ENCODE peak calls at places on chromosomes 16 and 17, in four cellular contexts. C, F, G and A are unnamed samples.

GRCh38 chr17:42241871-42242270 is 34.3 kb downstream of the STAT5B start:
- DNase-seq in C (no peak), F (no peak), G (no peak), A (no peak)

GRCh38 chr16:55512941-55513340 is 4.1 kb downstream of the LPCAT2 start:
- DNase-seq in C (no peak), F (no peak), G (no peak), A (no peak)

GRCh38 chr16:27698266-27698665 is 148.3 kb downstream of the KATNIP start:
- DNase-seq in C (peak; percentile 60), F (peak; percentile 61), G (no peak), A (peak; percentile 91)

GRCh38 chr17:47315451-47316266 is 8.1 kb upstream of the EFCAB13 start:
- DNase-seq in C (peak; percentile 73), F (no peak), G (no peak), A (peak; percentile 73)

GRCh38 chr17:19017401-19017800 is 12.8 kb upstream of the FAM83G start:
- DNase-seq in C (no peak), F (no peak), G (no peak), A (no peak)

GRCh38 chr16:71473891-71474290 is 11.8 kb upstream of the ZNF23 start:
- DNase-seq in C (no peak), F (no peak), G (no peak), A (no peak)

GRCh38 chr17:79761894-79762570 is 15.9 kb upstream of the CBX2 start:
- DNase-seq in C (no peak), F (peak; percentile 31), G (no peak), A (no peak)

GRCh38 chr17:82328141-82328993 is 5.2 kb downstream of the SECTM1 start:
- DNase-seq in C (no peak), F (peak; percentile 93), G (no peak), A (no peak)

GRCh38 chr16:23131436-23131835 is 17.8 kb downstream of the USP31 start:
- DNase-seq in C (no peak), F (no peak), G (no peak), A (no peak)

GRCh38 chr17:44002141-44002848 is 2.1 kb upstream of the NAGS start:
- DNase-seq in C (no peak), F (no peak), G (no peak), A (no peak)

GRCh38 chr17:59796785-59797205 is 89.3 kb downstream of the VMP1 start:
- DNase-seq in C (no peak), F (no peak), G (no peak), A (no peak)

GRCh38 chr16:55367796-55368195 is 43.8 kb downstream of the IRX6 start:
- DNase-seq in C (no peak), F (no peak), G (no peak), A (no peak)

GRCh38 chr17:68693466-68693865 is 92.3 kb upstream of the FAM20A start:
- DNase-seq in C (no peak), F (no peak), G (no peak), A (no peak)

GRCh38 chr16:6687593-6687992 is 645.1 kb upstream of the RBFOX1 start:
- DNase-seq in C (no peak), F (no peak), G (no peak), A (no peak)

GRCh38 chr17:5078106-5079028 is at the start of gene ZFP3:
- DNase-seq in C (peak; percentile 29), F (peak; percentile 93), G (peak; percentile 65), A (peak; percentile 75)

GRCh38 chr16:27285676-27286196 is 17.2 kb upstream of the NSMCE1 start:
- DNase-seq in C (no peak), F (no peak), G (no peak), A (no peak)

GRCh38 chr17:28298449-28298848 is 20.6 kb upstream of the TMEM97 start:
- DNase-seq in C (no peak), F (no peak), G (no peak), A (no peak)

GRCh38 chr17:70636517-70637133 is 467.3 kb downstream of the KCNJ2 start:
- DNase-seq in C (peak; percentile 58), F (no peak), G (no peak), A (peak; percentile 50)

GRCh38 chr17:30234954-30235353 is 543 bp downstream of the SLC6A4 start:
- DNase-seq in C (peak; percentile 88), F (no peak), G (no peak), A (no peak)

GRCh38 chr16:3469736-3470135 is 25.6 kb downstream of the C16orf90 start:
- DNase-seq in C (no peak), F (no peak), G (no peak), A (peak; percentile 8)

GRCh38 chr16:12091569-12092346 is 115.2 kb downstream of the SNX29 start:
- DNase-seq in C (no peak), F (no peak), G (no peak), A (no peak)